ENCODE peak calls at places on chromosomes 16 and 17, in four cellular contexts. One of them, this sample, is unnamed.

GRCh38 chr16:68406458-68407041 is 41.8 kb downstream of the SMPD3 start:
- DNase-seq in stomach: no peak
- DNase-seq in IMR-90: peak
- DNase-seq in neural progenitor cell: no peak
- DNase-seq in this sample: no peak

GRCh38 chr16:55471448-55472097 is 7.4 kb upstream of the MMP2 start:
- DNase-seq in IMR-90: peak
- DNase-seq in neural progenitor cell: no peak
- DNase-seq in stomach: no peak
- DNase-seq in this sample: no peak

GRCh38 chr16:14177704-14178103 is 106.6 kb downstream of the MRTFB start:
- DNase-seq in stomach: no peak
- DNase-seq in IMR-90: no peak
- DNase-seq in neural progenitor cell: no peak
- DNase-seq in this sample: no peak

GRCh38 chr17:41836550-41837196 is 641 bp upstream of the NT5C3B start:
- DNase-seq in IMR-90: no peak
- DNase-seq in neural progenitor cell: no peak
- DNase-seq in stomach: no peak
- DNase-seq in this sample: no peak

GRCh38 chr16:8611886-8612595 is 9.5 kb upstream of the METTL22 start:
- DNase-seq in IMR-90: peak
- DNase-seq in stomach: no peak
- DNase-seq in neural progenitor cell: no peak
- DNase-seq in this sample: no peak

GRCh38 chr16:84044108-84044488 is 1.5 kb upstream of the SLC38A8 start:
- DNase-seq in neural progenitor cell: peak
- DNase-seq in stomach: no peak
- DNase-seq in IMR-90: peak
- DNase-seq in this sample: no peak

GRCh38 chr17:50865868-50866260 is 290 bp downstream of the TOB1 start:
- DNase-seq in neural progenitor cell: no peak
- DNase-seq in IMR-90: no peak
- DNase-seq in stomach: no peak
- DNase-seq in this sample: no peak

GRCh38 chr17:8916470-8916869 is 49.0 kb upstream of the PIK3R6 start:
- DNase-seq in neural progenitor cell: no peak
- DNase-seq in IMR-90: no peak
- DNase-seq in stomach: no peak
- DNase-seq in this sample: no peak

GRCh38 chr16:31876955-31877828 is 3.6 kb downstream of the ZNF267 start:
- DNase-seq in neural progenitor cell: no peak
- DNase-seq in stomach: no peak
- DNase-seq in IMR-90: peak
- DNase-seq in this sample: peak

GRCh38 chr16:49556252-49557069 is 182.9 kb downstream of the C16orf78 start:
- DNase-seq in IMR-90: peak
- DNase-seq in neural progenitor cell: peak
- DNase-seq in stomach: no peak
- DNase-seq in this sample: peak

GRCh38 chr16:49704586-49705155 is 151.2 kb downstream of the ZNF423 start:
- DNase-seq in stomach: no peak
- DNase-seq in IMR-90: no peak
- DNase-seq in neural progenitor cell: peak
- DNase-seq in this sample: no peak

GRCh38 chr16:65120811-65121721 is 797 bp downstream of the CDH11 start:
- DNase-seq in IMR-90: peak
- DNase-seq in neural progenitor cell: peak
- DNase-seq in stomach: no peak
- DNase-seq in this sample: no peak

GRCh38 chr16:71630808-71631207 is 4.8 kb downstream of the MARVELD3 start:
- DNase-seq in IMR-90: no peak
- DNase-seq in neural progenitor cell: no peak
- DNase-seq in stomach: no peak
- DNase-seq in this sample: no peak

GRCh38 chr16:81003610-81004460 is 2.9 kb downstream of the CMC2 start:
- DNase-seq in neural progenitor cell: no peak
- DNase-seq in stomach: no peak
- DNase-seq in IMR-90: peak
- DNase-seq in this sample: no peak

DNA sequence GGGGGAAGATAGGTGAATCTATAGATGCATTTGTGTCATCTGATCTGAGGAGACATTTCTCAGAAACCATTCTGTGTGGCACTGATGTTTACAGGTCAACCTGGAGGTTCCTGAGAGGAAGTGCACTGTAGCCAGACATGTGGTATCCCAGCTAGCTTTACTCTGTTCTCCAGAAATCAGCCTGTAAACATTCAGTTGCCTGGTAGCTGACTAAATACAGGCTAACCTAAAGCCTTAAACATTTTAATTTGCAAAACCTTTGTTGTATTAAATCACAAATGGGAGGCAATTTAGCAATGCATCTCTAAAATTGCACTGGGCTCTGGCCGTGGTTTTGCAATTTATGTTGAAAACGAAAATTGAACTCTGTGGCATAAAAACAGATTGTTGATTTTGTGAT is 207.6 kb downstream of the FTO start:
- DNase-seq in stomach: no peak
- DNase-seq in neural progenitor cell: no peak
- DNase-seq in IMR-90: no peak
- DNase-seq in this sample: no peak
- TF ChIP-seq CTCF in stomach: no peak
- TF ChIP-seq CTCF in neural progenitor cell: no peak
- TF ChIP-seq CTCF in IMR-90: no peak
- TF ChIP-seq CTCF in this sample: peak

GRCh38 chr17:76492989-76493501 is 8.2 kb downstream of the RHBDF2 start:
- DNase-seq in IMR-90: peak
- DNase-seq in neural progenitor cell: no peak
- DNase-seq in stomach: peak
- DNase-seq in this sample: peak

GRCh38 chr17:76492250-76492988 is 8.8 kb downstream of the RHBDF2 start:
- DNase-seq in stomach: no peak
- DNase-seq in neural progenitor cell: no peak
- DNase-seq in IMR-90: no peak
- DNase-seq in this sample: no peak

GRCh38 chr17:76495663-76496400 is 5.4 kb downstream of the RHBDF2 start:
- DNase-seq in IMR-90: no peak
- DNase-seq in stomach: no peak
- DNase-seq in neural progenitor cell: no peak
- DNase-seq in this sample: no peak

GRCh38 chr17:76491271-76492184 is 9.7 kb downstream of the RHBDF2 start:
- DNase-seq in neural progenitor cell: no peak
- DNase-seq in stomach: no peak
- DNase-seq in IMR-90: no peak
- DNase-seq in this sample: no peak

DNA sequence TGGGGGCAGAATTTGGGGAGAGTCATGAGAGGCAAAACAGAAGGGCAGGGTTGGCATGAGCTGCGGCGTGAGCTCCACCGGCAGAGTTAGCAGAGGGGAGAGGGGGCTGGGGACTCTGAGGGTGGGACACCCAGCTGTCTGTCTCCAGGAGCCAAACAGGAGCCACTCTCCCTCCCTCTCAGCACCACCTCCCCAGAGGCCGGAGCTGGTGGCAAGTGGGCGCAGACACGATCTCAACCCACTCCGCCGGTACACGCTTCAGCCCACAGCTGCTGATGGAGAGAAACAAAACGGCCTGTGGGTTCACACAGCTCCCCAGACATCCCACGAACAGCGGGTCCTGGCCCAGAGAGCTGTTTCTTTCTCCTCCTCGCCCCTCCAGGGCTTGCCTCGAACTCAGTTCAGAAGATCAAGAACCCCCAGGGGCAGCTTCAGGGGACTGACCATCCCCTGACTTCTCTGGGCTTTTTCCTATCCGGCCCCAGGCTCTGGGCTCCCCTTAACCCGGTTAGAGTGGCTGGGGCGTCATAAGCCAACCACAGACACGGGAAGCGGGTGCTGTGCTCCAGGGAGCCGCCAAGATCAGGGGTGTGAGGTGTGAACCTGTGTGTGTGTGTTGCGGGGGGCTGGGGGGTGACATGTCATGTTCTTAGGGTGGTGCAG is 7.6 kb downstream of the RHBDF2 start:
- DNase-seq in neural progenitor cell: no peak
- DNase-seq in stomach: peak
- DNase-seq in IMR-90: no peak
- DNase-seq in this sample: no peak
- H3K4me3 ChIP-seq in neural progenitor cell: no peak
- H3K4me3 ChIP-seq in stomach: peak
- H3K4me3 ChIP-seq in IMR-90: no peak
- H3K4me3 ChIP-seq in this sample: no peak

GRCh38 chr17:68807998-68808772 is 147.0 kb downstream of the ABCA8 start:
- DNase-seq in IMR-90: peak
- DNase-seq in stomach: no peak
- DNase-seq in neural progenitor cell: no peak
- DNase-seq in this sample: no peak
- TF ChIP-seq CTCF in IMR-90: no peak
- TF ChIP-seq CTCF in stomach: no peak
- TF ChIP-seq CTCF in neural progenitor cell: no peak
- TF ChIP-seq CTCF in this sample: no peak

DNA sequence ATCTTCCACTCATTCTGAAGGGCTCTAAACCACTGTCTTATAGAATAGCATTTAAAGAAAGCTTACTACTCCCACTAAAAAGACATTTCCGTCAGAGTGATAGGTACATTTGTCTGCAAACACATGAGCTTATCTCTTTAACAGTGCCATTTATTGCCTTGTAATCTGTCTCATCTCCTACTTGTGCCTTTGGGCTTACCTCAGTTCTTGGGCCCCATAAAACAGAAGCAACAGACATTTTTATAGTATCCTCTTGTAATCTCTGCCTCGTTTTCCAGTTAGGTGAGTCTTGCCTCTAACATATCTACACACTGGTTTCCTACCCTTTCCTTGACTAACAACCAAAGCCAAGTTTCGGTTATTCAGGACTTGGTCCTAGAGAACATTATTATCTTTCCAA is 681.4 kb upstream of the KIF2B start:
- DNase-seq in stomach: no peak
- DNase-seq in IMR-90: no peak
- DNase-seq in neural progenitor cell: no peak
- DNase-seq in this sample: no peak
- H3K4me3 ChIP-seq in stomach: no peak
- H3K4me3 ChIP-seq in IMR-90: no peak
- H3K4me3 ChIP-seq in neural progenitor cell: no peak
- H3K4me3 ChIP-seq in this sample: no peak

DNA sequence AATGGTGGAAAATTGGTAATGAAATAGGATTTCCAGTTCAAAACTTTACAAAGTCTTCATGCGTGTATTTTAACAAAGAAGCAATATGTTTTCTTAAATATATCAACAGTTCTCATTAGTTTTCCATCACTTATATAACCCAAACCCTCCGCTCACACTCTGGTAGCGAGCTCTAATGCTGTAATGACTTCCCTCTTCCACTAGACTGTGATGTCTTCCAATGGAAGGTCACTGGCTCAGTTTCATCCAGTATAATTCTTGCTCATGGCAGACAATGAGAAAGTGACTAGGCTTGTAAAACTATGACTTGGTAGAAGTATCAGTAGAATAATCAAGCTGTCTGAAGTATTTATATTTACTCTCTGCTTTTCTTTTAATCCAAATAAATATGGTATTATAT is 32.8 kb downstream of the NETO2 start:
- DNase-seq in neural progenitor cell: peak
- DNase-seq in IMR-90: no peak
- DNase-seq in stomach: no peak
- DNase-seq in this sample: no peak
- TF ChIP-seq CTCF in neural progenitor cell: peak
- TF ChIP-seq CTCF in IMR-90: no peak
- TF ChIP-seq CTCF in stomach: no peak
- TF ChIP-seq CTCF in this sample: peak

DNA sequence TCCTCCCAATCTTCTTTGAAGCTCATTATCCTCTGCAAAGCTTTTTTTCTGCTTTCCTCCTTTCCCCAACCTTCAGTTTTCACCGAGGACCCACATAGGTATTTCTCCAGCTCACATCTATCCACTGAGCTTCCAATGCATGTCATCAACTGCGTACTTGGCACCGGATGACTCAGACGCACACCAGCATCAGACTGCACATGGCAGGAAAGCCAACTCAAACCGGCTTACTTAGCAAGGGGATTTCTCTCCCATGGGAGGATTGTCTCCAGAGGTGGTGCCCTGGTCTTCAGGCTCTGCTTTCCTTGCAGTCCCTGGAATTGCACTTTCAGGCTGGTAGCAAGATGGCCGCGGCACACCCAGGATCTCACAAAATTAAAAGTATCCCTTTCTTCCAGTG is 1.7 kb upstream of the AKTIP start:
- DNase-seq in neural progenitor cell: no peak
- DNase-seq in stomach: no peak
- DNase-seq in IMR-90: peak
- DNase-seq in this sample: no peak
- H3K4me3 ChIP-seq in neural progenitor cell: no peak
- H3K4me3 ChIP-seq in stomach: no peak
- H3K4me3 ChIP-seq in IMR-90: no peak
- H3K4me3 ChIP-seq in this sample: no peak

DNA sequence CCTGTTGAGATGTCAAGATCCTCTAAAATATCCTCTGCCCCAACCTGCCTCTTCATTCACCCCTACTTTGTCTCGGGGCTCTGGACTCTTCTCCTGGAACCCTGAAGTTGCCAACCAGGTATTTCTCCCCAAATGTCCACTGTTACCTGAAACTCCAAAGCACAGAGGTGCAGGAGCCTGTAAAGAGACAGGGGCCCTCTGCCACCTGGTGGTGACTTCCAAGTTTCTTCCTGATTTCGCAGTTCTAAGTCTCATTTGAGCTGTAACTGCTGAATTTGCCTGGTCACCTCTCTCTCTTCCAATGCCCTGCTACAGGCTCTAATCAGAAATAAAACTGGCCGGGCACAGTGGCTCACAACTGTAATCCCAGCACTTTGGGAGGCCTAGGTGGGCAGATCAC is 77.1 kb upstream of the RCVRN start:
- DNase-seq in stomach: no peak
- DNase-seq in neural progenitor cell: peak
- DNase-seq in IMR-90: no peak
- DNase-seq in this sample: no peak
- TF ChIP-seq CTCF in stomach: no peak
- TF ChIP-seq CTCF in neural progenitor cell: peak
- TF ChIP-seq CTCF in IMR-90: peak
- TF ChIP-seq CTCF in this sample: peak

DNA sequence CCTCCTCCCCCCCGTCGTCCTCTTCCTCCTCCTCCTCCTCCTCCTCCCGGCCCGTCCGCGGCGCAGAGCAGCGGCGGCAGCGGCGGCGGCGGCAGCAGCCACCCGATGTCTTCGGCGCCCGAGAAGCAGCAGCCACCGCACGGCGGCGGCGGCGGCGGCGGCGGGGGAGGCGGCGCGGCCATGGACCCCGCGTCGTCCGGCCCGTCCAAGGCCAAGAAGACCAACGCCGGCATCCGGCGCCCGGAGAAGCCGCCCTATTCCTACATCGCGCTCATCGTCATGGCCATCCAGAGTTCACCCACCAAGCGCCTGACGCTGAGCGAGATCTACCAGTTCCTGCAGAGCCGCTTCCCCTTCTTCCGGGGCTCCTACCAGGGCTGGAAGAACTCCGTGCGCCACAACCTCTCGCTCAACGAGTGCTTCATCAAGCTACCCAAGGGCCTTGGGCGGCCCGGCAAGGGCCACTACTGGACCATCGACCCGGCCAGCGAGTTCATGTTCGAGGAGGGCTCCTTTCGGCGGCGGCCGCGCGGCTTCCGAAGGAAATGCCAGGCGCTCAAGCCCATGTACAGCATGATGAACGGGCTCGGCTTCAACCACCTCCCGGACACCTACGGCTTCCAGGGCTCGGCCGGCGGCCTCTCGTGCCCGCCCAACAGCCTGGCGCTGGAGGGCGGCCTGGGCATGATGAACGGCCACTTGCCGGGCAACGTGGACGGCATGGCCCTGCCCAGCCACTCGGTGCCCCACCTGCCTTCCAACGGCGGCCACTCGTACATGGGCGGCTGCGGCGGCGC is at the start of gene FOXF1:
- DNase-seq in neural progenitor cell: peak
- DNase-seq in stomach: no peak
- DNase-seq in IMR-90: peak
- DNase-seq in this sample: no peak
- H3K4me3 ChIP-seq in neural progenitor cell: peak
- H3K4me3 ChIP-seq in stomach: peak
- H3K4me3 ChIP-seq in IMR-90: peak
- H3K4me3 ChIP-seq in this sample: peak

This sample was measured in astrocyte of the cerebellum.